ENCODE peak calls at places on chromosomes 2 and 18, in five cellular contexts. J is neuronal stem cell, B is H9, M is mesenchymal stem cell, E is H1. W is an unnamed sample.

GRCh38 chr2:230592775-230593174 is 119.9 kb upstream of the CAB39 start:
- DNase-seq in J (no peak), B (no peak), M (no peak), E (no peak), W (no peak)

GRCh38 chr2:18178736-18179349 is 300.4 kb downstream of the KCNS3 start:
- DNase-seq in E (peak; percentile 63), M (peak; percentile 66), B (peak; percentile 42), J (peak; percentile 66), W (peak; percentile 80)

GRCh38 chr18:58226476-58226875 is 182.4 kb downstream of the NEDD4L start:
- DNase-seq in E (no peak), B (no peak), M (no peak), J (no peak), W (no peak)

GRCh38 chr2:71932027-71932779 is 215.5 kb downstream of the CYP26B1 start:
- DNase-seq in B (peak; percentile 10), M (no peak), E (peak; percentile 38), J (no peak), W (no peak)

GRCh38 chr2:121860033-121860810 is 104.8 kb downstream of the TSN start:
- DNase-seq in B (no peak), M (peak; percentile 65), J (no peak), E (no peak), W (peak; percentile 19)

GRCh38 chr2:181072486-181072885 is 92.1 kb downstream of the UBE2E3 start:
- DNase-seq in J (no peak), E (no peak), B (no peak), M (peak; percentile 89), W (no peak)

GRCh38 chr2:152383702-152384101 is 48.7 kb downstream of the FMNL2 start:
- DNase-seq in M (no peak), J (no peak), B (no peak), E (no peak), W (peak; percentile 62)

GRCh38 chr2:234098675-234099195 is 48.2 kb downstream of the SPP2 start:
- DNase-seq in E (no peak), J (no peak), M (no peak), B (no peak), W (no peak)

GRCh38 chr2:237692601-237693079 is 65.3 kb downstream of the LRRFIP1 start:
- DNase-seq in E (no peak), J (no peak), B (peak; percentile 51), M (peak; percentile 49), W (no peak)

GRCh38 chr2:39094717-39095363 is 26.0 kb downstream of the SOS1 start:
- DNase-seq in E (no peak), M (peak; percentile 84), B (no peak), J (no peak), W (no peak)

GRCh38 chr2:127535941-127536340 is 458 bp downstream of the MYO7B start:
- DNase-seq in M (no peak), B (no peak), J (no peak), E (no peak), W (no peak)

GRCh38 chr18:43525149-43525548 is 247.9 kb upstream of the SYT4 start:
- DNase-seq in J (no peak), B (no peak), E (no peak), M (no peak), W (no peak)

GRCh38 chr2:71220743-71221142 is 6.2 kb downstream of the PAIP2B start:
- DNase-seq in M (no peak), E (no peak), B (no peak), J (no peak), W (no peak)

GRCh38 chr2:8592736-8593135 is 89.1 kb upstream of the ID2 start:
- DNase-seq in E (no peak), M (no peak), J (no peak), B (no peak), W (peak; percentile 42)

GRCh38 chr2:72555943-72556342 is 269.9 kb downstream of the EXOC6B start:
- DNase-seq in B (no peak), J (no peak), M (no peak), E (no peak), W (no peak)

GRCh38 chr2:237345891-237346640 is 67.9 kb downstream of the COL6A3 start:
- DNase-seq in M (peak; percentile 18), B (no peak), E (no peak), J (no peak), W (no peak)

GRCh38 chr2:112181571-112182290 is 43.5 kb downstream of the FBLN7 start:
- DNase-seq in J (no peak), B (peak; percentile 64), E (peak; percentile 69), M (no peak), W (peak; percentile 38)

GRCh38 chr2:64918220-64918886 is 70.8 kb upstream of the SLC1A4 start:
- DNase-seq in M (no peak), B (peak; percentile 60), J (no peak), E (no peak), W (no peak)

GRCh38 chr2:88452151-88452851 is at the start of gene FOXI3:
- DNase-seq in M (no peak), J (peak; percentile 31), B (peak; percentile 54), E (peak; percentile 76), W (peak; percentile 35)

GRCh38 chr2:188527110-188527509 is 235.4 kb downstream of the GULP1 start:
- DNase-seq in M (peak; percentile 40), J (no peak), E (no peak), B (no peak), W (no peak)

GRCh38 chr2:235008584-235009044 is 56.8 kb downstream of the SH3BP4 start:
- DNase-seq in B (no peak), M (no peak), E (no peak), J (no peak), W (peak; percentile 61)

GRCh38 chr2:234348081-234348480 is 148.8 kb downstream of the ARL4C start:
- DNase-seq in M (no peak), B (no peak), J (no peak), E (no peak), W (no peak)

GRCh38 chr2:20838016-20838415 is 15.1 kb upstream of the LDAH start:
- DNase-seq in B (no peak), E (no peak), J (no peak), M (no peak), W (no peak)

GRCh38 chr2:150612957-150613710 is 125.7 kb upstream of the RND3 start:
- DNase-seq in J (no peak), E (no peak), M (no peak), B (no peak), W (no peak)

GRCh38 chr2:10538224-10538894 is 90.2 kb upstream of the ODC1 start:
- DNase-seq in E (no peak), B (no peak), J (no peak), M (peak; percentile 58), W (peak; percentile 61)

GRCh38 chr18:31721596-31721995 is 37.2 kb upstream of the B4GALT6 start:
- DNase-seq in E (no peak), B (no peak), M (no peak), J (no peak), W (no peak)

GRCh38 chr18:31716362-31716761 is 32.0 kb upstream of the B4GALT6 start:
- DNase-seq in M (no peak), E (no peak), J (no peak), B (no peak), W (no peak)

GRCh38 chr18:31720867-31721266 is 36.5 kb upstream of the B4GALT6 start:
- DNase-seq in J (no peak), M (peak; percentile 6), E (no peak), B (no peak), W (no peak)

GRCh38 chr18:31719363-31720006 is 35.1 kb upstream of the B4GALT6 start:
- DNase-seq in M (no peak), B (no peak), J (no peak), E (no peak), W (no peak)

GRCh38 chr18:31718386-31718785 is 34.0 kb upstream of the B4GALT6 start:
- DNase-seq in M (no peak), E (no peak), J (no peak), B (no peak), W (no peak)
- H2BK12ac ChIP-seq in M (no peak overlapping the region), E (no peak overlapping the region), J (no peak overlapping the region), B (no peak overlapping the region), W (peak overlapping the region; percentile 56)

DNA sequence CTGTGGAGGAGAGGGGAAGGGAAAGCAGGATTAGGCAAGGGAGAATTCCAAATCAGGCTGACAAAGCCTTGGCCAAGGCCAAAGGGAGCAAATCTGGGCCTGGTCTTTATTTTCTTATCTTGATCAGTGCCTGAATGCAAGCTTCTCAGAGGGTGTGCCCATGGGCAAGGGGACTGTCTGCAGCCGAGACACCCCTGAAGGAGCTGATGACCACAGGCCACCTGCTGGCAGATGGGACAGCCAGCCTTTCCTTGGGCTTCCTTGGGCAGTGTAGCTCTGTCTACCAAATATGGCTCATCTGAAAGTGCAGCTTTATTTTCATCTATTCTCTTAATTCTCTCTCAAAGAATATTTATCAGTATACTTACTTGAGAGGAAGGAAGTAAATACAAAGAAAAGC is 117.0 kb downstream of the PKP4 start:
- DNase-seq in M (no peak), J (no peak), E (no peak), B (peak; percentile 30), W (no peak)
- H2BK12ac ChIP-seq in M (no peak overlapping the region), J (no peak overlapping the region), E (no peak overlapping the region), B (no peak overlapping the region), W (no peak overlapping the region)

DNA sequence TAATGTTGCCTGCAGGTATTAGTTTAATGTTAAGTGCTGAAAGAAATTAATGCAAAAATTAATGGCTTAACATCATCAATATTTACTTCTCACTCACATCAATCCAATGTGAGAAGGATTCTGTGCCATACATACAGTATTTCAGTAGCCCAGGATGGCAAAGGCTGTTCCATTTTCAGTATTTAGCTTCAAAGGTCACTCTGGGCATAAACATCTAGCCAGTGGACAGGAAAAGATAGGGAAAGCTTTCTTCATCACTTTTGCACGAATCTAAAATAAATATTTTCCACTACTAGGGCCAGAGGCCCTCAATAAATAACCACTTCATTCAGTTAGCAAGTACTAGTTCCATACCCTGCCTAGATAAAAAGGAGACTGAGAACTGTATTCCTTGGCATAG is 236.3 kb upstream of the VWC2L start:
- DNase-seq in J (no peak), E (no peak), B (no peak), M (no peak), W (no peak)
- H2BK12ac ChIP-seq in J (no peak overlapping the region), E (no peak overlapping the region), B (no peak overlapping the region), M (no peak overlapping the region), W (no peak overlapping the region)

GRCh38 chr2:96945011-96945410 is 41.4 kb downstream of the FAM178B start:
- DNase-seq in J (no peak), M (no peak), B (no peak), E (no peak), W (no peak)

GRCh38 chr2:96947949-96948348 is 38.4 kb downstream of the FAM178B start:
- DNase-seq in M (no peak), J (no peak), E (no peak), B (no peak), W (no peak)

GRCh38 chr2:96948483-96949152 is 37.8 kb downstream of the FAM178B start:
- DNase-seq in B (no peak), J (no peak), M (no peak), E (no peak), W (no peak)

GRCh38 chr2:96946060-96946459 is 40.3 kb downstream of the FAM178B start:
- DNase-seq in J (no peak), M (no peak), E (no peak), B (no peak), W (no peak)

DNA sequence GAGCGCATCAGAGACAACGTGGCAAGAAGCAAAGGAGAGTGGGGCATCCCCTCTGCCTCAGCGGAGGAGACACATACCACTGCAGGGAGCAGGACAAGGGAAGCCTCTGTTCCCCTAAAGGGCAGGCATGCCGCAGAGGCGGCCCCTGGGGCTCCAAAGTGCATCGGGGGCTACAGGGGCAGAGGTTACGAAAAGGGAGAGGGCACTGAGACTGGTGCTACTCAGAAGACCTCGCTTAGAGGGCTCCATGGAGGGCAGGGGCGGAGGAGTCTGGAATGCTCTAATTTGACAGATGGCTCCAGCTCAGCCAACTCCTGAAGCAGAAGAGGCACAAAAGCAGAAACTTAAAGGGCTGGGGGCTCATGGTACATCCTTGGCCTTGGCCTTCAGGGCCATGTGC is 39.8 kb downstream of the FAM178B start:
- DNase-seq in M (no peak), B (no peak), J (no peak), E (no peak), W (no peak)
- H2BK12ac ChIP-seq in M (no peak overlapping the region), B (no peak overlapping the region), J (no peak overlapping the region), E (no peak overlapping the region), W (no peak overlapping the region)

GRCh38 chr2:69729266-69729665 is 12.7 kb upstream of the ANXA4 start:
- DNase-seq in E (no peak), J (no peak), M (no peak), B (no peak), W (no peak)
- H2BK12ac ChIP-seq in E (no peak overlapping the region), J (no peak overlapping the region), M (no peak overlapping the region), B (no peak overlapping the region), W (no peak overlapping the region)

W was measured in trophoblast cell.